ENCODE peak calls at places on chromosomes 3 and 15, in five cellular contexts. O is AG04449, L is heart right ventricle, E is fibroblast of the aortic adventitia, A is GM20000. H is an unnamed sample.

GRCh38 chr3:120350431-120350941 is 1.3 kb upstream of the LRRC58 start:
- DNase-seq in O (peak), L (peak), E (peak), A (no peak), H (no peak)

GRCh38 chr3:156816091-156816793 is 9.9 kb upstream of the LEKR1 start:
- DNase-seq in A (peak), L (peak), E (peak), O (no peak), H (peak)

GRCh38 chr3:133928136-133928893 is 32.6 kb upstream of the RAB6B start:
- DNase-seq in O (no peak), L (no peak), A (no peak), E (no peak), H (no peak)

GRCh38 chr3:189967254-189967865 is 153.3 kb downstream of the P3H2 start:
- DNase-seq in E (peak), L (no peak), A (peak), O (no peak), H (peak)

GRCh38 chr15:85339976-85340665 is 40.3 kb upstream of the AKAP13 start:
- DNase-seq in E (no peak), O (no peak), L (no peak), A (no peak), H (no peak)

GRCh38 chr3:100966049-100966471 is 27.2 kb downstream of the ABI3BP start:
- DNase-seq in A (no peak), O (no peak), E (peak), L (no peak), H (no peak)

GRCh38 chr3:129611812-129612349 is 5.4 kb upstream of the PLXND1 start:
- DNase-seq in L (peak), E (peak), O (no peak), A (no peak), H (no peak)

GRCh38 chr3:58556761-58557181 is 19.8 kb upstream of the ACOX2 start:
- DNase-seq in O (no peak), E (no peak), A (no peak), L (no peak), H (no peak)

GRCh38 chr3:84666468-84666867 is 292.3 kb upstream of the CADM2 start:
- DNase-seq in E (no peak), A (no peak), O (no peak), L (no peak), H (no peak)

GRCh38 chr3:87390821-87391220 is 114.4 kb upstream of the POU1F1 start:
- DNase-seq in L (no peak), O (no peak), E (no peak), A (no peak), H (no peak)

GRCh38 chr3:69328103-69328755 is 57.7 kb downstream of the FRMD4B start:
- DNase-seq in E (no peak), A (no peak), O (no peak), L (no peak), H (no peak)

GRCh38 chr15:80203361-80203885 is 48.6 kb downstream of the CTXND1 start:
- DNase-seq in A (no peak), E (no peak), O (no peak), L (no peak), H (no peak)

GRCh38 chr3:151113342-151113741 is 27.9 kb downstream of the MED12L start:
- DNase-seq in O (no peak), E (no peak), A (no peak), L (no peak), H (no peak)

GRCh38 chr3:72299321-72299802 is 514.4 kb upstream of the PROK2 start:
- DNase-seq in L (no peak), O (no peak), E (peak), A (no peak), H (no peak)

GRCh38 chr3:169984287-169984686 is 17.7 kb downstream of the SEC62 start:
- DNase-seq in A (no peak), L (no peak), E (no peak), O (no peak), H (no peak)

GRCh38 chr15:58442122-58442521 is 10.3 kb downstream of the LIPC start:
- DNase-seq in L (no peak), O (no peak), E (no peak), A (no peak), H (no peak)

GRCh38 chr15:58441376-58442070 is 9.7 kb downstream of the LIPC start:
- DNase-seq in E (peak), A (no peak), O (no peak), L (no peak), H (no peak)

GRCh38 chr15:58438956-58439355 is 7.2 kb downstream of the LIPC start:
- DNase-seq in O (no peak), L (no peak), A (peak), E (peak), H (no peak)

GRCh38 chr15:58440181-58440910 is 8.6 kb downstream of the LIPC start:
- DNase-seq in E (peak), A (no peak), L (no peak), O (no peak), H (no peak)

DNA sequence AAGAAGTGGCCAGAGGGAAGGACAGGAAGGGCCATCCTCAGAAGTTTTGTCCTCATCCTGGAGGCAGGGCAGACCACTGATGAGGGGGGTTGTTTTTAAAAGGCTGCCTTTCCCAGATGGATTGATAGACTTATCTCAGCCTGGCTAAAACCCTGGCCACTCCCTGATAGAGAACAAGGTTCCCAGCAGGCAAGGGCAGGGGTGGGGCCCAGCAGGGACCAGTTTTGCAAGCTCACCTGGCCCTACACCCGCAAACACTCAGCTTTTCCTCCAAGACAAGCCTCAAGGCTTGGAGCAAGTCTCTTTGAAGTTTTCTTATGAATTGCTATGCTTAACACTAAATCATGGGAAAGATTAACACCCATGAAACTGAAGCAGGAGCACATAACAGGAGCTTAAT is 9.1 kb downstream of the LIPC start:
- DNase-seq in L (no peak), A (no peak), E (no peak), O (no peak), H (no peak)
- TF ChIP-seq CTCF in L (no peak), A (no peak), E (no peak), O (no peak), H (no peak)

DNA sequence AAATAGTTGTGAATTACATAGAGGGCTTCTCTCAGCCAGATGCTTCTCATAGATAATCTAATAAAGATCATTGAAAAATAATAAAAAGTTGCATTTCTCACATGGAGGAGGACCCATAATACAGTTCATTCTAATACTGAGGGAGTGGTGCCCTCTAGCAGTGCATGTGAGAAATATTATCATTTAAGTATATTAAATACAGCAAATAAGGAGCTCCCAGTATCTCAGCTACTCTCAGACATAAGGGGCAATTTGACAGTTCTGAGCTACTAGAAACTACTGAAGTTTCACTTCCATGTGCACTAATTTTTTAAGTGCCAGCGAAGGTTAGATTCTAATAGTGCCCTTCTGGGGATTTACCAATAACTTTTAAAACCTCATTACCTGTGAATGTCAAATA is 188.3 kb downstream of the IL5RA start:
- DNase-seq in E (peak), L (no peak), O (no peak), A (peak), H (no peak)
- TF ChIP-seq CTCF in E (no peak), L (peak), O (no peak), A (peak), H (peak)

GRCh38 chr3:53806182-53807116 is 39.8 kb downstream of the CHDH start:
- DNase-seq in L (peak), E (peak), O (peak), A (no peak), H (no peak)
- TF ChIP-seq CTCF in L (no peak), E (peak), O (no peak), A (no peak), H (no peak)

GRCh38 chr3:149970716-149971402 is at the start of gene PFN2:
- DNase-seq in A (peak), O (no peak), L (peak), E (peak), H (peak)

GRCh38 chr3:149971403-149972075 is 844 bp upstream of the PFN2 start:
- DNase-seq in E (peak), L (no peak), O (no peak), A (peak), H (no peak)

GRCh38 chr3:149969945-149970715 is 565 bp downstream of the PFN2 start:
- DNase-seq in E (peak), O (no peak), L (peak), A (peak), H (peak)

GRCh38 chr3:149977391-149977790 is 6.7 kb upstream of the PFN2 start:
- DNase-seq in A (no peak), L (no peak), E (peak), O (no peak), H (no peak)

DNA sequence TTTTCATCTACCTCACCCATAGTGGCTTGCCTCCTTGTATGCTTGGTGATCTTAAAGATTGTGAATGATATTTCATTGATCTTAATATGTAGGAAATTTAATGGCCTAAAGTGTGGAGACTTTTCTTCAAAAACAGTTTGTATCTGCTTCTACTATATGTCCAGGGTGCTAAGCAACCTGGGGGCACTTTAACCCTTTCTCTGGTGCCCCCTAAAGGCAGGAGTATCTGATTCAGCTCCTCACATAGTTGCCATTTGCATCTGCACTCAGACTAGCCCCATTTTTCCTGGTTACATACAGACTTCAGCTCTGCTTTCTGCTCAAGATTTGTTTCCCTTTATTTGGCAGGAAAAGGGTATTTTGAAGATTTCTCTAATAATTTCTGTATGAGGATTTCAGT is 5.2 kb upstream of the PFN2 start:
- DNase-seq in E (no peak), L (no peak), O (no peak), A (peak), H (no peak)
- TF ChIP-seq CTCF in E (no peak), L (no peak), O (no peak), A (peak), H (peak)

GRCh38 chr3:32968367-32969087 is 17.1 kb downstream of the CCR4 start:
- DNase-seq in O (no peak), E (no peak), L (no peak), A (no peak), H (no peak)
- TF ChIP-seq CTCF in O (no peak), E (no peak), L (no peak), A (no peak), H (peak)

GRCh38 chr3:171514466-171514865 is 54.3 kb upstream of the TNIK start:
- DNase-seq in E (no peak), L (no peak), A (no peak), O (no peak), H (no peak)
- TF ChIP-seq CTCF in E (peak), L (no peak), A (no peak), O (no peak), H (no peak)

H was measured in progenitor cell of endocrine pancreas.